ENCODE peak calls at places on chromosomes 6 and 20, in ten cellular contexts. One of them, this sample, is unnamed.

GRCh38 chr6:87759491-87760010 is 57.5 kb upstream of the AKIRIN2 start:
- DNase-seq in PC-9: no peak
- DNase-seq in CD4-positive, alpha-beta memory T cell: no peak
- DNase-seq in cardiac muscle cell: no peak
- DNase-seq in GM12865: peak; percentile 34
- DNase-seq in vagina: no peak
- DNase-seq in mucosa of descending colon: no peak
- DNase-seq in coronary artery: no peak
- DNase-seq in Panc1: no peak
- DNase-seq in fibroblast of the aortic adventitia: peak; percentile 55
- DNase-seq in this sample: no peak

GRCh38 chr6:34305982-34306702 is 57.3 kb upstream of the SMIM29 start:
- DNase-seq in PC-9: no peak
- DNase-seq in CD4-positive, alpha-beta memory T cell: no peak
- DNase-seq in cardiac muscle cell: peak; percentile 81
- DNase-seq in GM12865: no peak
- DNase-seq in vagina: no peak
- DNase-seq in mucosa of descending colon: no peak
- DNase-seq in coronary artery: no peak
- DNase-seq in Panc1: no peak
- DNase-seq in fibroblast of the aortic adventitia: peak; percentile 76
- DNase-seq in this sample: no peak

GRCh38 chr6:89350281-89351037 is 2.1 kb downstream of the UBE2J1 start:
- DNase-seq in PC-9: no peak
- DNase-seq in CD4-positive, alpha-beta memory T cell: peak; percentile 37
- DNase-seq in cardiac muscle cell: peak; percentile 56
- DNase-seq in GM12865: peak; percentile 60
- DNase-seq in vagina: no peak
- DNase-seq in mucosa of descending colon: no peak
- DNase-seq in coronary artery: no peak
- DNase-seq in Panc1: no peak
- DNase-seq in fibroblast of the aortic adventitia: peak; percentile 41
- DNase-seq in this sample: no peak

GRCh38 chr20:346640-347316 is at the start of gene NRSN2:
- DNase-seq in PC-9: peak; percentile 38
- DNase-seq in CD4-positive, alpha-beta memory T cell: no peak
- DNase-seq in cardiac muscle cell: peak; percentile 72
- DNase-seq in GM12865: peak; percentile 69
- DNase-seq in vagina: no peak
- DNase-seq in mucosa of descending colon: peak; percentile 77
- DNase-seq in coronary artery: no peak
- DNase-seq in Panc1: no peak
- DNase-seq in fibroblast of the aortic adventitia: peak; percentile 64
- DNase-seq in this sample: peak; percentile 70

GRCh38 chr6:82205793-82206425 is 41.6 kb downstream of the IBTK start:
- DNase-seq in PC-9: no peak
- DNase-seq in CD4-positive, alpha-beta memory T cell: no peak
- DNase-seq in cardiac muscle cell: peak; percentile 69
- DNase-seq in GM12865: no peak
- DNase-seq in vagina: no peak
- DNase-seq in mucosa of descending colon: no peak
- DNase-seq in coronary artery: no peak
- DNase-seq in Panc1: no peak
- DNase-seq in fibroblast of the aortic adventitia: peak; percentile 5
- DNase-seq in this sample: no peak

GRCh38 chr6:47235964-47236760 is 73.5 kb downstream of the TNFRSF21 start:
- DNase-seq in PC-9: no peak
- DNase-seq in CD4-positive, alpha-beta memory T cell: no peak
- DNase-seq in cardiac muscle cell: no peak
- DNase-seq in GM12865: peak; percentile 29
- DNase-seq in vagina: no peak
- DNase-seq in mucosa of descending colon: peak; percentile 47
- DNase-seq in coronary artery: no peak
- DNase-seq in Panc1: no peak
- DNase-seq in fibroblast of the aortic adventitia: peak; percentile 47
- DNase-seq in this sample: no peak

GRCh38 chr20:62360854-62361798 is 6.0 kb downstream of the LAMA5 start:
- DNase-seq in PC-9: peak; percentile 89
- DNase-seq in CD4-positive, alpha-beta memory T cell: no peak
- DNase-seq in cardiac muscle cell: no peak
- DNase-seq in GM12865: no peak
- DNase-seq in vagina: no peak
- DNase-seq in mucosa of descending colon: peak; percentile 52
- DNase-seq in coronary artery: peak; percentile 72
- DNase-seq in Panc1: no peak
- DNase-seq in fibroblast of the aortic adventitia: no peak
- DNase-seq in this sample: no peak

GRCh38 chr6:101686653-101687052 is 293.1 kb downstream of the GRIK2 start:
- DNase-seq in PC-9: no peak
- DNase-seq in CD4-positive, alpha-beta memory T cell: no peak
- DNase-seq in cardiac muscle cell: no peak
- DNase-seq in GM12865: no peak
- DNase-seq in vagina: no peak
- DNase-seq in mucosa of descending colon: no peak
- DNase-seq in coronary artery: no peak
- DNase-seq in Panc1: no peak
- DNase-seq in fibroblast of the aortic adventitia: no peak
- DNase-seq in this sample: no peak

DNA sequence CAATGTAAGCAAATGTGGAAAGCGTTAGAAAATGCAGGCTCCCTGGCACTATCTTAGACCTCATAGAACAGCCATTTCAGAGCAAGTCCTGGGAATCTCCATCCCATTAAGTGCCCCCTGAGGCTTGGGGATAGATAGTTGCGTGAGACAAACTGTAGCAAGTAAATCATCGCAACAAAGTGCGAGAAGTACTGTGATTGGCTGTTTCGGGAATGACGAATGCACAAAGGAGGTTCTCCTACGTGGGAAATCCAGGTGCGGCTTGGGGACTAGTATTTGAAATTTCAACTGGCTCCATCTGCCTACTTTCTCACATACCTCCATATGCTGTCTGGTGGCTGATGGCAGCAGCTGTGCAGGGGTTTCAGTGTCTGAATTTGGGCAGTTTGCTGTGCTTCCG is 84.5 kb downstream of the PLEKHG1 start:
- DNase-seq in PC-9: no peak
- DNase-seq in CD4-positive, alpha-beta memory T cell: no peak
- DNase-seq in cardiac muscle cell: no peak
- DNase-seq in GM12865: no peak
- DNase-seq in vagina: no peak
- DNase-seq in mucosa of descending colon: no peak
- DNase-seq in coronary artery: no peak
- DNase-seq in Panc1: no peak
- DNase-seq in fibroblast of the aortic adventitia: no peak
- DNase-seq in this sample: no peak
- H3K4me3 ChIP-seq in PC-9: no peak overlapping the region
- H3K4me3 ChIP-seq in CD4-positive, alpha-beta memory T cell: no peak overlapping the region
- H3K4me3 ChIP-seq in cardiac muscle cell: no peak overlapping the region
- H3K4me3 ChIP-seq in GM12865: no peak overlapping the region
- H3K4me3 ChIP-seq in vagina: no peak overlapping the region
- H3K4me3 ChIP-seq in mucosa of descending colon: no peak overlapping the region
- H3K4me3 ChIP-seq in coronary artery: peak overlapping the region; percentile 33
- H3K4me3 ChIP-seq in Panc1: no peak overlapping the region
- H3K4me3 ChIP-seq in fibroblast of the aortic adventitia: no peak overlapping the region
- H3K4me3 ChIP-seq in this sample: peak overlapping the region; percentile 34

GRCh38 chr6:111600588-111601440 is 4.9 kb downstream of the TRAF3IP2 start:
- DNase-seq in PC-9: no peak
- DNase-seq in CD4-positive, alpha-beta memory T cell: no peak
- DNase-seq in cardiac muscle cell: no peak
- DNase-seq in GM12865: no peak
- DNase-seq in vagina: no peak
- DNase-seq in mucosa of descending colon: no peak
- DNase-seq in coronary artery: no peak
- DNase-seq in Panc1: no peak
- DNase-seq in fibroblast of the aortic adventitia: no peak
- DNase-seq in this sample: no peak

GRCh38 chr6:111603648-111604047 is 2.0 kb downstream of the TRAF3IP2 start:
- DNase-seq in PC-9: no peak
- DNase-seq in CD4-positive, alpha-beta memory T cell: no peak
- DNase-seq in cardiac muscle cell: no peak
- DNase-seq in GM12865: no peak
- DNase-seq in vagina: no peak
- DNase-seq in mucosa of descending colon: no peak
- DNase-seq in coronary artery: no peak
- DNase-seq in Panc1: no peak
- DNase-seq in fibroblast of the aortic adventitia: no peak
- DNase-seq in this sample: no peak

GRCh38 chr6:111601875-111602274 is 3.8 kb downstream of the TRAF3IP2 start:
- DNase-seq in PC-9: no peak
- DNase-seq in CD4-positive, alpha-beta memory T cell: no peak
- DNase-seq in cardiac muscle cell: peak; percentile 92
- DNase-seq in GM12865: no peak
- DNase-seq in vagina: no peak
- DNase-seq in mucosa of descending colon: no peak
- DNase-seq in coronary artery: no peak
- DNase-seq in Panc1: no peak
- DNase-seq in fibroblast of the aortic adventitia: peak; percentile 97
- DNase-seq in this sample: peak; percentile 78

GRCh38 chr6:111604259-111605099 is 1.2 kb downstream of the TRAF3IP2 start:
- DNase-seq in PC-9: no peak
- DNase-seq in CD4-positive, alpha-beta memory T cell: no peak
- DNase-seq in cardiac muscle cell: peak; percentile 88
- DNase-seq in GM12865: no peak
- DNase-seq in vagina: no peak
- DNase-seq in mucosa of descending colon: peak; percentile 57
- DNase-seq in coronary artery: peak; percentile 91
- DNase-seq in Panc1: no peak
- DNase-seq in fibroblast of the aortic adventitia: peak; percentile 96
- DNase-seq in this sample: peak; percentile 94

GRCh38 chr6:111602481-111603404 is 2.9 kb downstream of the TRAF3IP2 start:
- DNase-seq in PC-9: no peak
- DNase-seq in CD4-positive, alpha-beta memory T cell: no peak
- DNase-seq in cardiac muscle cell: peak; percentile 61
- DNase-seq in GM12865: no peak
- DNase-seq in vagina: no peak
- DNase-seq in mucosa of descending colon: no peak
- DNase-seq in coronary artery: peak; percentile 84
- DNase-seq in Panc1: no peak
- DNase-seq in fibroblast of the aortic adventitia: peak; percentile 76
- DNase-seq in this sample: peak; percentile 79
- H3K4me3 ChIP-seq in PC-9: no peak overlapping the region
- H3K4me3 ChIP-seq in CD4-positive, alpha-beta memory T cell: no peak overlapping the region
- H3K4me3 ChIP-seq in cardiac muscle cell: no peak overlapping the region
- H3K4me3 ChIP-seq in GM12865: no peak overlapping the region
- H3K4me3 ChIP-seq in vagina: peak overlapping the region; percentile 0
- H3K4me3 ChIP-seq in mucosa of descending colon: no peak overlapping the region
- H3K4me3 ChIP-seq in coronary artery: peak overlapping the region; percentile 67
- H3K4me3 ChIP-seq in Panc1: peak overlapping the region; percentile 58
- H3K4me3 ChIP-seq in fibroblast of the aortic adventitia: peak overlapping the region; percentile 36
- H3K4me3 ChIP-seq in this sample: no peak overlapping the region

GRCh38 chr6:110358536-110359148 is 493 bp upstream of the METTL24 start:
- DNase-seq in PC-9: no peak
- DNase-seq in CD4-positive, alpha-beta memory T cell: no peak
- DNase-seq in cardiac muscle cell: no peak
- DNase-seq in GM12865: no peak
- DNase-seq in vagina: no peak
- DNase-seq in mucosa of descending colon: no peak
- DNase-seq in coronary artery: no peak
- DNase-seq in Panc1: no peak
- DNase-seq in fibroblast of the aortic adventitia: no peak
- DNase-seq in this sample: no peak

GRCh38 chr6:110356778-110357177 is 1.4 kb downstream of the METTL24 start:
- DNase-seq in PC-9: no peak
- DNase-seq in CD4-positive, alpha-beta memory T cell: no peak
- DNase-seq in cardiac muscle cell: no peak
- DNase-seq in GM12865: no peak
- DNase-seq in vagina: no peak
- DNase-seq in mucosa of descending colon: no peak
- DNase-seq in coronary artery: no peak
- DNase-seq in Panc1: no peak
- DNase-seq in fibroblast of the aortic adventitia: no peak
- DNase-seq in this sample: no peak

GRCh38 chr6:110357298-110357695 is 852 bp downstream of the METTL24 start:
- DNase-seq in PC-9: no peak
- DNase-seq in CD4-positive, alpha-beta memory T cell: no peak
- DNase-seq in cardiac muscle cell: no peak
- DNase-seq in GM12865: no peak
- DNase-seq in vagina: no peak
- DNase-seq in mucosa of descending colon: no peak
- DNase-seq in coronary artery: no peak
- DNase-seq in Panc1: no peak
- DNase-seq in fibroblast of the aortic adventitia: no peak
- DNase-seq in this sample: no peak

GRCh38 chr6:110359554-110359953 is 1.4 kb upstream of the METTL24 start:
- DNase-seq in PC-9: no peak
- DNase-seq in CD4-positive, alpha-beta memory T cell: no peak
- DNase-seq in cardiac muscle cell: no peak
- DNase-seq in GM12865: no peak
- DNase-seq in vagina: no peak
- DNase-seq in mucosa of descending colon: no peak
- DNase-seq in coronary artery: no peak
- DNase-seq in Panc1: no peak
- DNase-seq in fibroblast of the aortic adventitia: no peak
- DNase-seq in this sample: no peak

DNA sequence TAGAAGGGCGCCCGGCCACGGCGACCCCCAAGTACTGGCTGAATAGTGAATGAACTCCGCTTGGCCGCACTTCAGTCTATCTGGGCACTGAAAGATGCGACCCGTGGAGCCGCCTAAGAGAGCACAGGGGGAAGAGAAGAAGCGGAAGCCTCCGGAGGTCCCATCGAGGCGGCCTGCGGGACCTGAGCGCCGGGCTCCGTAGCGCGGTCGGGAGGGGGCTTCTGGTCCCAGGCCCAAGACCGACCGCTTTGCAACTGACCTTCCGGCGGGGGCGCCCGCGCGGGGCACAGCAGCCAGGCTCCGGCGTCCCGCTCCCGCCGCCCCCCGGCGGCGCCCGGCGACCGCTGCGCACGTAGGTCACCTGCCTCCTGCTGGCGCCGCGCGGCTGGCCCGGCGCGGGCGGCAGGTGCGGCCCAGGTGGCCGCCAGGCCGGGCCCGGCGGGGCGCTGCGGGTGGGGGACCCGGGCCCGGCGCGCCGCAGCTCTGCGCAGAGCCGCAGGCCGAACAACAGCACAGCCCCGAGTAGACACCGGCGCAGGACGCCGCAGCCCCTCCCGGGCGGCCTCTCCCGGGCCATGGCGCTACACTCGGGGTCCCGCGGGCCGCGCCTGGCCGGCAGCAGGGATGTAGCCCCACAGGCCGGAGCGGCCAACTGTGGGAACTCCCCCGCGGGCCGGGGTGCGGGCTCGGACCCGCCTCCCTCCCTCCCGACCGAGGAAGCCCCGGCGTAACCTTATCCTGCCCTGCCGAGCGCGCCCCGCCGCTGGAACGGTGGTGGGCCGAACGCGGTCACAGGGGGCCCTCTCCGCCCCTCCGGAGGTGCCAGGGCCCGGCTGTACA is at the start of gene METTL24:
- DNase-seq in PC-9: no peak
- DNase-seq in CD4-positive, alpha-beta memory T cell: no peak
- DNase-seq in cardiac muscle cell: no peak
- DNase-seq in GM12865: no peak
- DNase-seq in vagina: no peak
- DNase-seq in mucosa of descending colon: peak; percentile 51
- DNase-seq in coronary artery: no peak
- DNase-seq in Panc1: no peak
- DNase-seq in fibroblast of the aortic adventitia: no peak
- DNase-seq in this sample: no peak
- H3K4me3 ChIP-seq in PC-9: no peak within 1 kb of the TSS
- H3K4me3 ChIP-seq in CD4-positive, alpha-beta memory T cell: no peak within 1 kb of the TSS
- H3K4me3 ChIP-seq in cardiac muscle cell: peak within 1 kb of the TSS; percentile 39
- H3K4me3 ChIP-seq in GM12865: no peak within 1 kb of the TSS
- H3K4me3 ChIP-seq in vagina: peak within 1 kb of the TSS; percentile 55
- H3K4me3 ChIP-seq in mucosa of descending colon: no peak within 1 kb of the TSS
- H3K4me3 ChIP-seq in coronary artery: peak within 1 kb of the TSS; percentile 90
- H3K4me3 ChIP-seq in Panc1: peak within 1 kb of the TSS; percentile 26
- H3K4me3 ChIP-seq in fibroblast of the aortic adventitia: peak within 1 kb of the TSS; percentile 35
- H3K4me3 ChIP-seq in this sample: peak within 1 kb of the TSS; percentile 64

DNA sequence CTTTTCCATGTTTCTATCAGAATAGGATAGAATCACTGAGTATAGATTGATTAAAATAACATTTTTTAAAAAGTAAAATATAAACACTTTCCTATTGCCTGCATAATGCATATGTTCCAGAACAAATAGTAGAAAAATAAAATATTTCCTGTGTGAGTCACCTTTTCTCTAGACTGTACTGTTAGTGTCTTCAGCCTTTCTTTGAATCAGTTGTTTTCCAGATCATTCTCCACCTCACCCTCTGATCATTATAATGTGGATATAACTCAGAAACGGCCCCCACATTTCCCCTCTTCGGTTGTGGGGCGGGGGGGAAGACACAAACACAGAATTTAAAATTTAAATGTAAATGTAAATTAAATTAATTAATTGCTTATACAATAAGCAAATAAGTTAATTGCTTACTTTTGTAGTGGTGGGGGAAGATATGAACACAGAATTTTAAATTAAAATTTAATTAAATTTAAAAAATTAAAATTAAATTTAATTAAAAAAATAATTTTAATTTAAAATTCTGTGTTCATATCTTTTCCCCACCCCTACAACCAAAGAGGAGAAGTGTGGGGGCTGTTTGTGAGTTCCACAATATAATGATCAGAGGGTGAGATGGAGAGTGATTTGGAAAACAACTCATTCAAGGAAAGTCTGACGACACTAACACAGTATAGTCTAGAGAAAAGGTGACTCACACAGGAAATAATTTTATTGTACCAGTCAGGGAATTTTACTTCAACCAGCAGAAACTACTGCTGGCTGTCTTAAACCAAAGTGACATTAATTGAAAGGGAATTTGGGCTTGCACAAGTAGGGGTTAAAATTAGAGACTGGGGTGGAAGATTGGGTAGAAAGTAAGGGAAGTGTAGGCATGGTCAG is 37.1 kb upstream of the PROKR2 start:
- DNase-seq in PC-9: no peak
- DNase-seq in CD4-positive, alpha-beta memory T cell: no peak
- DNase-seq in cardiac muscle cell: peak; percentile 72
- DNase-seq in GM12865: no peak
- DNase-seq in vagina: no peak
- DNase-seq in mucosa of descending colon: no peak
- DNase-seq in coronary artery: no peak
- DNase-seq in Panc1: peak; percentile 12
- DNase-seq in fibroblast of the aortic adventitia: peak; percentile 31
- DNase-seq in this sample: no peak
- H3K4me3 ChIP-seq in PC-9: no peak overlapping the region
- H3K4me3 ChIP-seq in CD4-positive, alpha-beta memory T cell: no peak overlapping the region
- H3K4me3 ChIP-seq in cardiac muscle cell: no peak overlapping the region
- H3K4me3 ChIP-seq in GM12865: no peak overlapping the region
- H3K4me3 ChIP-seq in vagina: no peak overlapping the region
- H3K4me3 ChIP-seq in mucosa of descending colon: no peak overlapping the region
- H3K4me3 ChIP-seq in coronary artery: no peak overlapping the region
- H3K4me3 ChIP-seq in Panc1: no peak overlapping the region
- H3K4me3 ChIP-seq in fibroblast of the aortic adventitia: no peak overlapping the region
- H3K4me3 ChIP-seq in this sample: no peak overlapping the region